ENCODE peak calls at places on chromosome 12, in eight cellular contexts. F is HepG2, J is pancreas, M is fibroblast of lung, T is colonic mucosa, E is right atrium auricular region, S is sigmoid colon, U is upper lobe of right lung. H is an unnamed sample.

GRCh38 chr12:29220632-29221336 is 71.7 kb downstream of the FAR2 start:
- DNase-seq in F (no peak), J (no peak), M (no peak), T (peak; percentile 32), E (no peak), S (no peak), U (no peak), H (no peak)

GRCh38 chr12:26434299-26434915 is 239.0 kb downstream of the SSPN start:
- DNase-seq in F (peak; percentile 48), J (no peak), M (peak; percentile 77), T (peak; percentile 29), E (no peak), S (no peak), U (no peak), H (no peak)

GRCh38 chr12:40104461-40105264 is 1.2 kb downstream of the SLC2A13 start:
- DNase-seq in F (no peak), J (peak; percentile 28), M (peak; percentile 7), T (peak; percentile 40), E (no peak), S (peak; percentile 74), U (peak; percentile 64), H (no peak)

GRCh38 chr12:6376079-6376941 is 947 bp upstream of the SCNN1A start:
- DNase-seq in F (peak; percentile 64), J (no peak), M (peak; percentile 74), T (peak; percentile 65), E (peak; percentile 71), S (peak; percentile 85), U (peak; percentile 93), H (no peak)

GRCh38 chr12:111773801-111774551 is 7.2 kb downstream of the ALDH2 start:
- DNase-seq in F (peak; percentile 89), J (peak; percentile 75), M (peak; percentile 96), T (peak; percentile 89), E (peak; percentile 91), S (peak; percentile 94), U (peak; percentile 85), H (no peak)

GRCh38 chr12:46921048-46921753 is 95.4 kb upstream of the SLC38A4 start:
- DNase-seq in F (peak; percentile 20), J (no peak), M (peak; percentile 72), T (no peak), E (no peak), S (no peak), U (no peak), H (no peak)

GRCh38 chr12:49105504-49106120 is 5.0 kb downstream of the LMBR1L start:
- DNase-seq in F (no peak), J (no peak), M (no peak), T (no peak), E (no peak), S (no peak), U (no peak), H (no peak)

GRCh38 chr12:97837401-97837800 is 374.8 kb downstream of the RMST start:
- DNase-seq in F (no peak), J (no peak), M (peak; percentile 43), T (no peak), E (no peak), S (no peak), U (no peak), H (no peak)

GRCh38 chr12:118302053-118302452 is 70.7 kb downstream of the TAOK3 start:
- DNase-seq in F (no peak), J (no peak), M (no peak), T (no peak), E (no peak), S (no peak), U (no peak), H (no peak)

GRCh38 chr12:18546399-18546798 is 191.4 kb downstream of the PLCZ1 start:
- DNase-seq in F (peak; percentile 18), J (no peak), M (peak; percentile 83), T (no peak), E (no peak), S (no peak), U (no peak), H (no peak)

GRCh38 chr12:47188576-47189441 is 109.0 kb upstream of the AMIGO2 start:
- DNase-seq in F (no peak), J (no peak), M (peak; percentile 82), T (no peak), E (no peak), S (no peak), U (no peak), H (no peak)

GRCh38 chr12:39533951-39534350 is 85.7 kb downstream of the ABCD2 start:
- DNase-seq in F (no peak), J (no peak), M (no peak), T (no peak), E (no peak), S (no peak), U (no peak), H (no peak)

GRCh38 chr12:52280319-52280795 is 5.9 kb downstream of the KRT86 start:
- DNase-seq in F (peak; percentile 67), J (peak; percentile 51), M (peak; percentile 98), T (no peak), E (peak; percentile 81), S (peak; percentile 94), U (peak; percentile 84), H (no peak)

GRCh38 chr12:124663206-124663605 is 95.8 kb upstream of the NCOR2 start:
- DNase-seq in F (peak; percentile 54), J (no peak), M (no peak), T (no peak), E (peak; percentile 83), S (no peak), U (no peak), H (no peak)

GRCh38 chr12:64392221-64392620 is 1.7 kb upstream of the C12orf56 start:
- DNase-seq in F (no peak), J (no peak), M (peak; percentile 69), T (no peak), E (no peak), S (no peak), U (no peak), H (no peak)

GRCh38 chr12:111764120-111764821 is 2.5 kb upstream of the ALDH2 start:
- DNase-seq in F (no peak), J (no peak), M (no peak), T (no peak), E (no peak), S (no peak), U (no peak), H (no peak)

DNA sequence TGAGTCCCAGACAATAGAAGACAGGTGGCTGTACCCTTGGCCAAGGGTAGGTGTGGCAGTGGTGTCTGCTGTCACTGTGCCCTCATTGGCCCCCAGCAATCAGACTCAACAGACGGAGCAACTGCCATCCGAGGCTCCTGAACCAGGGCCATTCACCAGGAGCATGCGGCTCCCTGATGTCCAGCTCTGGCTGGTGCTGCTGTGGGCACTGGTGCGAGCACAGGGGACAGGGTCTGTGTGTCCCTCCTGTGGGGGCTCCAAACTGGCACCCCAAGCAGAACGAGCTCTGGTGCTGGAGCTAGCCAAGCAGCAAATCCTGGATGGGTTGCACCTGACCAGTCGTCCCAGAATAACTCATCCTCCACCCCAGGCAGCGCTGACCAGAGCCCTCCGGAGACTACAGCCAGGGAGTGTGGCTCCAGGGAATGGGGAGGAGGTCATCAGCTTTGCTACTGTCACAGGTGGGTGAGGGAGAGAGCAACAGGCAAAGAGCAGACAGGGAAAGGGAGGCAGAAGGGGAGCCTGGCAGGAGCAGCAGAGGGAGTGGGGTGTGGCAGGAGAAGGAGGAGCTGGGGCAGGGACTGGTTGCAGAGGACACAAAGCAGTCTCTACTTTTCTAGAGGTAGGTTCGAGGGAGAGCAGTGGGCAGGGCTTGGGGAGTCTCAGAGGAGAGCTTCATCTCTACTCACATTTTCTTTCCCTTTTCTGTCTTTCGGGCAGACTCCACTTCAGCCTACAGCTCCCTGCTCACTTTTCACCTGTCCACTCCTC is 452 bp downstream of the INHBE start:
- DNase-seq in F (no peak), J (no peak), M (no peak), T (no peak), E (no peak), S (no peak), U (no peak), H (no peak)
- H3K27ac ChIP-seq in F (peak overlapping the region; percentile 98), J (no peak overlapping the region), M (no peak overlapping the region), T (no peak overlapping the region), E (no peak overlapping the region), S (no peak overlapping the region), U (no peak overlapping the region), H (no peak overlapping the region)

DNA sequence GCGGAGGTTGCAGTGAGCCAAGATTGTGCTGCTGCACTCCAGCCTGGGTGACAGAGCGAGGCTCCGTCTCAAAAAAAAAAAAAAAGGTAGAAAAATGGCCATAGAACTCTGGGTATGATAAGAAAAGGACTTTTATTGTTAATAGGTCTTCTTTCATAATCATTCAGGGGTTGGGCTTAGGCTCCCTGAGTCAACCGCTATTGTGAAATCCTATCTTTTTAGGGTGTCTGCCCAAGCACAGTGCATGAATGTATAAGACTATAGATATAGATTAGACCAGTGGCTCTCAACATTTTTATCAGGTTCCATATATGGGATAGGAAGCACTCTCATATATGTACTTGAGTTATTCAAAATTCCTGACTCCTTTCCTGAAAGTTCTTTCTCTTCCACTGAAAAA is 48.7 kb upstream of the USP15 start:
- DNase-seq in F (no peak), J (no peak), M (no peak), T (no peak), E (no peak), S (no peak), U (no peak), H (no peak)
- TF ChIP-seq CTCF in F (no peak), J (no peak), M (no peak), T (no peak), E (no peak), S (no peak), U (no peak), H (no peak)

DNA sequence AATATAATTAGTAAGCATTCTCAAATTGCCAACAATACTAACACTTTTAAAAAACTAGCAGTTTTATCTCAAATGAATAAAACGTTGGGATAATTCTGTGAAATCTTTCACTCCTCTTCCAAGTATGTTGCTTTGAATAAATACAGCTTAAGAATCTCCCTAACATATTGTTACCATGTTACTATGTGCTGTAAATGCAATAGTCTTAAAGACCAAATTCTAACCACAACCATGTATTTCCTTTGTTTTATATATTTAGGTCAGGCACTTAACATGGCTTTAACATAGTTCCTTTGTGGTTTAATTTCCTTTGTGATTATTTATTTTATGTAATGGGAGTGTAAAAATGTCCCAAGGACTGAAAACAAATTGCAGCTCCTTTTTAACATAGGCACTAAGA is 33.9 kb upstream of the CCDC91 start:
- DNase-seq in F (no peak), J (no peak), M (no peak), T (no peak), E (no peak), S (no peak), U (no peak), H (no peak)
- H3K4me3 ChIP-seq in F (no peak overlapping the region), J (no peak overlapping the region), M (no peak overlapping the region), T (no peak overlapping the region), E (no peak overlapping the region), S (no peak overlapping the region), U (no peak overlapping the region), H (no peak overlapping the region)

GRCh38 chr12:109571773-109572505 is 1.4 kb downstream of the MMAB start:
- DNase-seq in F (no peak), J (no peak), M (no peak), T (no peak), E (no peak), S (no peak), U (no peak), H (no peak)

GRCh38 chr12:109575683-109576082 is 2.1 kb downstream of the MVK start:
- DNase-seq in F (no peak), J (no peak), M (no peak), T (no peak), E (no peak), S (no peak), U (no peak), H (no peak)

GRCh38 chr12:109572506-109572845 is 828 bp downstream of the MMAB start:
- DNase-seq in F (peak; percentile 35), J (no peak), M (no peak), T (no peak), E (no peak), S (no peak), U (no peak), H (no peak)

GRCh38 chr12:109573029-109573913 is at the start of the genes MMAB and MVK:
- DNase-seq in F (peak; percentile 99), J (peak; percentile 99), M (peak; percentile 99), T (peak; percentile 99), E (peak; percentile 100), S (peak; percentile 100), U (peak; percentile 99), H (peak; percentile 99)

GRCh38 chr12:109573914-109574244 is 285 bp downstream of the MVK start:
- DNase-seq in F (no peak), J (no peak), M (no peak), T (no peak), E (no peak), S (no peak), U (no peak), H (no peak)
- H3K27ac ChIP-seq in F (peak overlapping the region; percentile 68), J (no peak overlapping the region), M (no peak overlapping the region), T (no peak overlapping the region), E (peak overlapping the region; percentile 57), S (peak overlapping the region; percentile 80), U (peak overlapping the region; percentile 24), H (no peak overlapping the region)

H was measured in dorsolateral prefrontal cortex.